ENCODE peak calls at places on chromosomes 16 and 17, in seven cellular contexts. One of them, this sample, is unnamed.

GRCh38 chr17:81114694-81115093 is 50.6 kb upstream of the PVALEF start:
- DNase-seq in neural progenitor cell: no peak
- DNase-seq in pancreas: no peak
- DNase-seq in hepatocyte: no peak
- DNase-seq in tibial artery: no peak
- DNase-seq in adrenal gland: no peak
- DNase-seq in choroid plexus epithelial cell: no peak
- DNase-seq in this sample: peak

GRCh38 chr17:64084086-64084939 is 45.6 kb downstream of the ERN1 start:
- DNase-seq in hepatocyte: peak
- DNase-seq in tibial artery: no peak
- DNase-seq in pancreas: peak
- DNase-seq in adrenal gland: no peak
- DNase-seq in choroid plexus epithelial cell: no peak
- DNase-seq in neural progenitor cell: no peak
- DNase-seq in this sample: peak

GRCh38 chr17:71217769-71218168 is 903.1 kb upstream of the SOX9 start:
- DNase-seq in adrenal gland: no peak
- DNase-seq in choroid plexus epithelial cell: no peak
- DNase-seq in neural progenitor cell: no peak
- DNase-seq in pancreas: no peak
- DNase-seq in tibial artery: no peak
- DNase-seq in hepatocyte: no peak
- DNase-seq in this sample: no peak

GRCh38 chr17:59439261-59439660 is 107.8 kb downstream of the YPEL2 start:
- DNase-seq in adrenal gland: no peak
- DNase-seq in choroid plexus epithelial cell: peak
- DNase-seq in tibial artery: no peak
- DNase-seq in pancreas: no peak
- DNase-seq in neural progenitor cell: no peak
- DNase-seq in hepatocyte: no peak
- DNase-seq in this sample: no peak

GRCh38 chr16:57191056-57191536 is 5.0 kb downstream of the RSPRY1 start:
- DNase-seq in pancreas: no peak
- DNase-seq in choroid plexus epithelial cell: peak
- DNase-seq in tibial artery: no peak
- DNase-seq in hepatocyte: no peak
- DNase-seq in adrenal gland: no peak
- DNase-seq in neural progenitor cell: no peak
- DNase-seq in this sample: no peak

GRCh38 chr17:36149296-36149820 is 27.1 kb downstream of the TBC1D3B start:
- DNase-seq in tibial artery: peak
- DNase-seq in pancreas: no peak
- DNase-seq in choroid plexus epithelial cell: peak
- DNase-seq in neural progenitor cell: no peak
- DNase-seq in adrenal gland: peak
- DNase-seq in hepatocyte: peak
- DNase-seq in this sample: no peak

GRCh38 chr17:64128787-64129514 is 993 bp downstream of the ERN1 start:
- DNase-seq in neural progenitor cell: no peak
- DNase-seq in pancreas: peak
- DNase-seq in adrenal gland: no peak
- DNase-seq in choroid plexus epithelial cell: peak
- DNase-seq in hepatocyte: peak
- DNase-seq in tibial artery: peak
- DNase-seq in this sample: peak

GRCh38 chr16:24668481-24669001 is 60.9 kb upstream of the TNRC6A start:
- DNase-seq in pancreas: no peak
- DNase-seq in adrenal gland: peak
- DNase-seq in tibial artery: peak
- DNase-seq in hepatocyte: no peak
- DNase-seq in neural progenitor cell: no peak
- DNase-seq in choroid plexus epithelial cell: peak
- DNase-seq in this sample: no peak

GRCh38 chr16:69040144-69040909 is 65.1 kb upstream of the HAS3 start:
- DNase-seq in adrenal gland: no peak
- DNase-seq in tibial artery: no peak
- DNase-seq in neural progenitor cell: no peak
- DNase-seq in pancreas: no peak
- DNase-seq in choroid plexus epithelial cell: peak
- DNase-seq in hepatocyte: no peak
- DNase-seq in this sample: peak

GRCh38 chr17:917391-917811 is 62.2 kb downstream of the NXN start:
- DNase-seq in adrenal gland: no peak
- DNase-seq in neural progenitor cell: no peak
- DNase-seq in hepatocyte: no peak
- DNase-seq in tibial artery: no peak
- DNase-seq in pancreas: no peak
- DNase-seq in choroid plexus epithelial cell: no peak
- DNase-seq in this sample: no peak

GRCh38 chr17:60827920-60828319 is 150.3 kb downstream of the BCAS3 start:
- DNase-seq in hepatocyte: no peak
- DNase-seq in neural progenitor cell: no peak
- DNase-seq in choroid plexus epithelial cell: no peak
- DNase-seq in adrenal gland: no peak
- DNase-seq in tibial artery: no peak
- DNase-seq in pancreas: no peak
- DNase-seq in this sample: no peak

GRCh38 chr17:7843536-7844291 is 9.7 kb downstream of the KDM6B start:
- DNase-seq in choroid plexus epithelial cell: peak
- DNase-seq in pancreas: peak
- DNase-seq in tibial artery: peak
- DNase-seq in hepatocyte: peak
- DNase-seq in adrenal gland: peak
- DNase-seq in neural progenitor cell: peak
- DNase-seq in this sample: peak

GRCh38 chr17:38338535-38338934 is 5.2 kb downstream of the GPR179 start:
- DNase-seq in pancreas: no peak
- DNase-seq in hepatocyte: no peak
- DNase-seq in neural progenitor cell: no peak
- DNase-seq in tibial artery: no peak
- DNase-seq in choroid plexus epithelial cell: no peak
- DNase-seq in adrenal gland: no peak
- DNase-seq in this sample: no peak

GRCh38 chr17:27475981-27476895 is 20.0 kb downstream of the KSR1 start:
- DNase-seq in hepatocyte: no peak
- DNase-seq in pancreas: no peak
- DNase-seq in adrenal gland: no peak
- DNase-seq in neural progenitor cell: no peak
- DNase-seq in choroid plexus epithelial cell: no peak
- DNase-seq in tibial artery: no peak
- DNase-seq in this sample: no peak

GRCh38 chr17:72488542-72489272 is 367.9 kb downstream of the SOX9 start:
- DNase-seq in choroid plexus epithelial cell: peak
- DNase-seq in adrenal gland: no peak
- DNase-seq in neural progenitor cell: no peak
- DNase-seq in hepatocyte: no peak
- DNase-seq in pancreas: no peak
- DNase-seq in tibial artery: peak
- DNase-seq in this sample: peak

GRCh38 chr17:72489273-72489641 is 368.4 kb downstream of the SOX9 start:
- DNase-seq in neural progenitor cell: no peak
- DNase-seq in tibial artery: no peak
- DNase-seq in choroid plexus epithelial cell: peak
- DNase-seq in adrenal gland: no peak
- DNase-seq in hepatocyte: no peak
- DNase-seq in pancreas: no peak
- DNase-seq in this sample: peak

GRCh38 chr17:72486806-72487205 is 366.0 kb downstream of the SOX9 start:
- DNase-seq in hepatocyte: no peak
- DNase-seq in neural progenitor cell: no peak
- DNase-seq in choroid plexus epithelial cell: no peak
- DNase-seq in adrenal gland: no peak
- DNase-seq in pancreas: no peak
- DNase-seq in tibial artery: no peak
- DNase-seq in this sample: no peak

GRCh38 chr17:72491102-72491501 is 370.3 kb downstream of the SOX9 start:
- DNase-seq in tibial artery: no peak
- DNase-seq in adrenal gland: no peak
- DNase-seq in choroid plexus epithelial cell: no peak
- DNase-seq in hepatocyte: no peak
- DNase-seq in pancreas: no peak
- DNase-seq in neural progenitor cell: no peak
- DNase-seq in this sample: no peak

DNA sequence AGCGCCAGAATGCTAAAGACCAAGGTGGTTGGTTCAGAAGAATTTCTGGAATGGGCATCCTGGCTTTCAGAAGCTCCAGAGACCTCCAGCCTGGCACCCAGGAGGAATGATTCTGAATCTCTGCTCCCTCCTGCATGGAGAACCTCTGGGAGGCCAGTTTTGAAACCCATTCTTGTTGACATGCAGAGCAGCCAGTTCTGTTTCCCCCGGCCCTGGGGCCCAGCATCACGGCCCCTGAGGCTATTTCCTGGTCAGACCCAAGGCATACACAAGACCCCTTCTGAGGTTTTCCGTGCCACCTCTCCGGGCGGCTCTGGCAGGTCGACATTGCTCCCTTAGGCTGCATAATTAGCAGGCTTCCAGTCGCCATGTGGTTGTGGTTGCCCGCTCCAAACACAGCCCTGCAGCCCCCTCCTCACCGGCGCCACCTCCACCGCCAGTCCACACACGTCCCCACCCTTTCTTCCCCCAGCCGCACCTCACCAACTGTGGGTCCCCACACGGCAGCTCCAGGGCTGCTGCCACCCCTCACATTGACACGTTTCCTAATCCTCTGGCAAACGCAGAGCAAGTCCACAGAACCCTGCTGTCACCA is 367.0 kb downstream of the SOX9 start:
- DNase-seq in pancreas: no peak
- DNase-seq in hepatocyte: no peak
- DNase-seq in tibial artery: peak
- DNase-seq in adrenal gland: no peak
- DNase-seq in neural progenitor cell: no peak
- DNase-seq in choroid plexus epithelial cell: no peak
- DNase-seq in this sample: no peak
- H3K4me3 ChIP-seq in pancreas: no peak
- H3K4me3 ChIP-seq in hepatocyte: no peak
- H3K4me3 ChIP-seq in tibial artery: no peak
- H3K4me3 ChIP-seq in adrenal gland: no peak
- H3K4me3 ChIP-seq in neural progenitor cell: no peak
- H3K4me3 ChIP-seq in choroid plexus epithelial cell: no peak
- H3K4me3 ChIP-seq in this sample: no peak

DNA sequence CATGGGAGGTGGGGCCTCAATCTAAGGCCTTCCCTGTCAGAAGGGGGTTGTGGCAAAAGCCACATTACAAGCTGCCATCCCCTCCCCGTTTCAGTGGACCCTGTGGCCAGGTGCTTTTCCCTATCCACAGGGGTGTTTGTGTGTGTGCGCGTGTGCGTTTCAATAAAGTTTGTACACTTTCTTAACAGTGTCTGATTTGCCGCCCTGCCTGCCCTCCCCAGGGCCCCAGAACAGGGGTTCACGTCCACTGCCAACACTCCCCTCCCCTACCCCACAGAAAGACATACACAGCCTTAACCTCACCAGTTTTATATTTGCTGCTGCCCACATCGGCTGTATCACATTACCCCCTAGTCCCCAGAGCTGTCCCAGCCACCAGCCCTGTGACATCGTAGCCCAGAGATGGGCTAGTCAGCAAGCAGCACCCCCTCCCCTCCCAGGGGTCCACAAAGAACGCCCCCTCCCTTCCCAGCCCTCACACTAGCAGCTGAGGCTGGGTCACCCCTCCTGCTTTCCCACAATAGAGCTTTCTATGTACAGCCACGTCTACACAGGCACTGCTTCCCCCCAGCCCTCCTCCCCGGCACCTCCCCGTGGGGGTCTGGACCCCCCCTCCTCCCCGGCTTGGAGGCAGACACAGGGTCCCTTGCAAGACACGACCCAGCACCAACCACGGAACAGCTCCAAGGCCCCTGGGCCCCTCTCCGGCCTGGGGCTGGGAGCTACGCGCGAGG is 8.0 kb downstream of the GRN start:
- DNase-seq in hepatocyte: no peak
- DNase-seq in choroid plexus epithelial cell: no peak
- DNase-seq in adrenal gland: no peak
- DNase-seq in tibial artery: no peak
- DNase-seq in neural progenitor cell: no peak
- DNase-seq in pancreas: peak
- DNase-seq in this sample: no peak
- H3K4me3 ChIP-seq in hepatocyte: no peak
- H3K4me3 ChIP-seq in choroid plexus epithelial cell: no peak
- H3K4me3 ChIP-seq in adrenal gland: no peak
- H3K4me3 ChIP-seq in tibial artery: peak
- H3K4me3 ChIP-seq in neural progenitor cell: peak
- H3K4me3 ChIP-seq in pancreas: peak
- H3K4me3 ChIP-seq in this sample: no peak

GRCh38 chr17:31581491-31581890 is 190.0 kb downstream of the RAB11FIP4 start:
- DNase-seq in tibial artery: peak
- DNase-seq in choroid plexus epithelial cell: peak
- DNase-seq in neural progenitor cell: no peak
- DNase-seq in pancreas: peak
- DNase-seq in hepatocyte: no peak
- DNase-seq in adrenal gland: peak
- DNase-seq in this sample: no peak

GRCh38 chr17:31579265-31579664 is 187.8 kb downstream of the RAB11FIP4 start:
- DNase-seq in neural progenitor cell: no peak
- DNase-seq in adrenal gland: peak
- DNase-seq in choroid plexus epithelial cell: peak
- DNase-seq in tibial artery: no peak
- DNase-seq in hepatocyte: no peak
- DNase-seq in pancreas: peak
- DNase-seq in this sample: no peak

GRCh38 chr17:31582151-31582907 is 190.9 kb downstream of the RAB11FIP4 start:
- DNase-seq in tibial artery: peak
- DNase-seq in hepatocyte: no peak
- DNase-seq in pancreas: no peak
- DNase-seq in neural progenitor cell: no peak
- DNase-seq in choroid plexus epithelial cell: peak
- DNase-seq in adrenal gland: peak
- DNase-seq in this sample: peak

GRCh38 chr17:31580331-31581021 is 189.0 kb downstream of the RAB11FIP4 start:
- DNase-seq in choroid plexus epithelial cell: peak
- DNase-seq in hepatocyte: no peak
- DNase-seq in tibial artery: peak
- DNase-seq in adrenal gland: peak
- DNase-seq in pancreas: no peak
- DNase-seq in neural progenitor cell: no peak
- DNase-seq in this sample: no peak

DNA sequence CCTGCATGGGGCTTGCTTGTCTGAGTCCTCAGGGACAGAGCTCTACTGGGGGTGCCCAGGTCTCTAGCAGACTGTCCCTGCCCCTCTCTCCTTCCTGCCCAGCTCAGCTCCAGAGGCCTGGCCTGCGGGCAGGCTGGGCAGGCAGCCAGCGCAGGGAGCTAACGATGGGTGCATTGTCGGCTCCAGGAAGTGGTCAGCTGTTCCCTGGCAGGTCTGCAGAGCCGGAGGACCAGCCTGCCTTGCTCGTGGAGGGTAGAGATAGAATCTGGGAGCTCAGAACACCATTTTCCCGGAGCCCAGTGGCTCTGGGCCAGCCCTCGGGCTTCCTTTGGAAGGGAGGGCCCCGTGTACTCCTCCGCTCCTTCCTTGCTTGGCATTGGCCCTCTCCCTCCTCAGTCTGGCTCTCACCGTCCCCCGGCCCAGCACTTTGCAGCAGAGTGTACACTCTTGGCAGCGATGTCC is 189.6 kb downstream of the RAB11FIP4 start:
- DNase-seq in hepatocyte: no peak
- DNase-seq in adrenal gland: peak
- DNase-seq in choroid plexus epithelial cell: peak
- DNase-seq in pancreas: peak
- DNase-seq in neural progenitor cell: no peak
- DNase-seq in tibial artery: peak
- DNase-seq in this sample: no peak
- H3K4me3 ChIP-seq in hepatocyte: no peak
- H3K4me3 ChIP-seq in adrenal gland: no peak
- H3K4me3 ChIP-seq in choroid plexus epithelial cell: no peak
- H3K4me3 ChIP-seq in pancreas: no peak
- H3K4me3 ChIP-seq in neural progenitor cell: no peak
- H3K4me3 ChIP-seq in tibial artery: peak
- H3K4me3 ChIP-seq in this sample: no peak

GRCh38 chr17:4187076-4187475 is 44.1 kb downstream of the CYB5D2 start:
- DNase-seq in hepatocyte: no peak
- DNase-seq in neural progenitor cell: peak
- DNase-seq in pancreas: no peak
- DNase-seq in tibial artery: no peak
- DNase-seq in choroid plexus epithelial cell: peak
- DNase-seq in adrenal gland: no peak
- DNase-seq in this sample: no peak
- H3K4me3 ChIP-seq in hepatocyte: no peak
- H3K4me3 ChIP-seq in neural progenitor cell: no peak
- H3K4me3 ChIP-seq in pancreas: no peak
- H3K4me3 ChIP-seq in tibial artery: no peak
- H3K4me3 ChIP-seq in choroid plexus epithelial cell: no peak
- H3K4me3 ChIP-seq in adrenal gland: no peak
- H3K4me3 ChIP-seq in this sample: no peak

This sample was measured in small intestine.